ENCODE peak calls at places on chromosomes 2 and 18, in five cellular contexts. S is IMR-90, E is heart left ventricle, Y is HCT116, U is transverse colon. T is an unnamed sample.

GRCh38 chr2:149152597-149152996 is 114.1 kb downstream of the LYPD6B start:
- DNase-seq in S (no peak), E (no peak), Y (no peak), U (no peak), T (no peak)

GRCh38 chr18:57640749-57641148 is 19.1 kb upstream of the NARS1 start:
- DNase-seq in S (peak; percentile 24), E (no peak), Y (no peak), U (no peak), T (no peak)

GRCh38 chr2:241895732-241896641 is 26.5 kb downstream of the RTP5 start:
- DNase-seq in S (peak; percentile 30), E (no peak), Y (no peak), U (no peak), T (peak; percentile 33)

GRCh38 chr2:225100269-225100668 is 58.0 kb upstream of the DOCK10 start:
- DNase-seq in S (peak; percentile 34), E (no peak), Y (no peak), U (no peak), T (no peak)

GRCh38 chr2:237092920-237093781 is 7.5 kb downstream of the COPS8 start:
- DNase-seq in S (peak; percentile 85), E (peak; percentile 43), Y (peak; percentile 2), U (no peak), T (no peak)

GRCh38 chr2:230575640-230576324 is 136.9 kb upstream of the CAB39 start:
- DNase-seq in S (no peak), E (no peak), Y (peak; percentile 35), U (no peak), T (no peak)

GRCh38 chr2:216596234-216596985 is 36.8 kb upstream of the IGFBP2 start:
- DNase-seq in S (peak; percentile 87), E (peak; percentile 35), Y (no peak), U (no peak), T (no peak)

GRCh38 chr2:158778243-158778642 is 16.9 kb upstream of the DAPL1 start:
- DNase-seq in S (no peak), E (no peak), Y (no peak), U (no peak), T (no peak)

GRCh38 chr18:12432881-12433280 is 25.2 kb downstream of the PRELID3A start:
- DNase-seq in S (no peak), E (no peak), Y (no peak), U (no peak), T (no peak)

GRCh38 chr2:199019898-199020507 is 437.7 kb downstream of the SATB2 start:
- DNase-seq in S (peak; percentile 59), E (no peak), Y (peak; percentile 21), U (no peak), T (no peak)

GRCh38 chr2:106562232-106562631 is 75.1 kb downstream of the CD8B2 start:
- DNase-seq in S (no peak), E (no peak), Y (no peak), U (no peak), T (no peak)

GRCh38 chr2:136246086-136246669 is 128.2 kb upstream of the CXCR4 start:
- DNase-seq in S (peak; percentile 4), E (peak; percentile 20), Y (peak; percentile 53), U (peak; percentile 37), T (peak; percentile 10)

GRCh38 chr2:73987109-73987947 is 2.6 kb downstream of the TET3 start:
- DNase-seq in S (peak; percentile 62), E (no peak), Y (no peak), U (peak; percentile 64), T (peak; percentile 78)

GRCh38 chr2:106960633-106961205 is 74.8 kb upstream of the ST6GAL2 start:
- DNase-seq in S (no peak), E (no peak), Y (no peak), U (no peak), T (no peak)

GRCh38 chr18:80249217-80250093 is 2.1 kb upstream of the PARD6G start:
- DNase-seq in S (peak; percentile 20), E (no peak), Y (no peak), U (no peak), T (no peak)

GRCh38 chr2:101777337-101777736 is 79.8 kb downstream of the MAP4K4 start:
- DNase-seq in S (no peak), E (no peak), Y (no peak), U (no peak), T (no peak)

GRCh38 chr18:75638223-75638596 is 210.7 kb upstream of the SMIM21 start:
- DNase-seq in S (peak; percentile 80), E (no peak), Y (no peak), U (no peak), T (no peak)

GRCh38 chr2:167192833-167193232 is 304.6 kb downstream of the XIRP2 start:
- DNase-seq in S (peak; percentile 22), E (no peak), Y (no peak), U (no peak), T (no peak)

GRCh38 chr2:138823651-138824050 is 43.5 kb upstream of the NXPH2 start:
- DNase-seq in S (no peak), E (no peak), Y (no peak), U (no peak), T (no peak)

GRCh38 chr2:229715895-229716507 is 1.6 kb upstream of the DNER start:
- DNase-seq in S (no peak), E (no peak), Y (peak; percentile 64), U (peak; percentile 9), T (peak; percentile 39)

GRCh38 chr18:73768043-73768442 is 379.6 kb downstream of the FBXO15 start:
- DNase-seq in S (no peak), E (no peak), Y (no peak), U (no peak), T (no peak)

GRCh38 chr18:12057419-12058039 is 36.1 kb upstream of the ANKRD62 start:
- DNase-seq in S (no peak), E (no peak), Y (no peak), U (no peak), T (no peak)

GRCh38 chr2:161207941-161208340 is 47.7 kb downstream of the TANK start:
- DNase-seq in S (peak; percentile 6), E (no peak), Y (no peak), U (no peak), T (no peak)

GRCh38 chr2:220891405-220891804 is 680.7 kb downstream of the EPHA4 start:
- DNase-seq in S (peak; percentile 91), E (no peak), Y (peak; percentile 51), U (no peak), T (no peak)

GRCh38 chr18:28903366-28903765 is 726.4 kb upstream of the CDH2 start:
- DNase-seq in S (peak; percentile 40), E (no peak), Y (no peak), U (no peak), T (no peak)

DNA sequence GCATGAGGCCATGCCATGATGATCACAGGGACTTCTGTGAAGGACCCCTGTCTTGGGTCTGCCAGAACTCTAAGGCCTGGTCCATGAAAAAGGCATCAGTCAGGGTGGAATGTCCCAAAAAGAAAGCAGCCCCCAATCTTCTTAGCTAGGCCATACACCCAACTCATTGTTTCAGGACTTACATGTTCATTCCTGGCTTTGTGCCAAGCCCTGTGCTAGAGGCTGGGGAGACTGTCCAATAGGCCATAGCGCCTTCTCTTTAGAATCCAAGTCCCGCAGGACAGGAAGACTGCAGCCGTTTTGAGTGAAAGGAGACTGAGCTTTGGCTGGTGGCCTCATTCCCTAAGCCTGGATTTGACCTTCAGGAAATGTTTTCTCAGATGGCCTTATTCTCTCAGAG is 247.3 kb downstream of the PRKCE start:
- DNase-seq in S (no peak), E (peak; percentile 77), Y (no peak), U (no peak), T (peak; percentile 7)
- TF ChIP-seq POLR2A in S (no peak), E (no peak), Y (no peak), U (no peak), T (no peak)

GRCh38 chr2:177263451-177264208 is 897 bp downstream of the NFE2L2 start:
- DNase-seq in S (peak; percentile 97), E (peak; percentile 99), Y (peak; percentile 94), U (peak; percentile 99), T (peak; percentile 98)
- TF ChIP-seq POLR2A in S (peak; percentile 62), E (no peak), Y (peak; percentile 49), U (peak; percentile 85), T (peak; percentile 71)

GRCh38 chr2:55919574-55919973 is 4.0 kb downstream of the EFEMP1 start:
- DNase-seq in S (no peak), E (no peak), Y (no peak), U (no peak), T (no peak)
- TF ChIP-seq POLR2A in S (no peak), E (no peak), Y (no peak), U (no peak), T (no peak)

GRCh38 chr18:54269924-54270844 is 867 bp downstream of the POLI start:
- DNase-seq in S (peak; percentile 18), E (no peak), Y (peak; percentile 68), U (peak; percentile 66), T (peak; percentile 58)
- TF ChIP-seq POLR2A in S (no peak), E (no peak), Y (no peak), U (no peak), T (peak; percentile 75)

DNA sequence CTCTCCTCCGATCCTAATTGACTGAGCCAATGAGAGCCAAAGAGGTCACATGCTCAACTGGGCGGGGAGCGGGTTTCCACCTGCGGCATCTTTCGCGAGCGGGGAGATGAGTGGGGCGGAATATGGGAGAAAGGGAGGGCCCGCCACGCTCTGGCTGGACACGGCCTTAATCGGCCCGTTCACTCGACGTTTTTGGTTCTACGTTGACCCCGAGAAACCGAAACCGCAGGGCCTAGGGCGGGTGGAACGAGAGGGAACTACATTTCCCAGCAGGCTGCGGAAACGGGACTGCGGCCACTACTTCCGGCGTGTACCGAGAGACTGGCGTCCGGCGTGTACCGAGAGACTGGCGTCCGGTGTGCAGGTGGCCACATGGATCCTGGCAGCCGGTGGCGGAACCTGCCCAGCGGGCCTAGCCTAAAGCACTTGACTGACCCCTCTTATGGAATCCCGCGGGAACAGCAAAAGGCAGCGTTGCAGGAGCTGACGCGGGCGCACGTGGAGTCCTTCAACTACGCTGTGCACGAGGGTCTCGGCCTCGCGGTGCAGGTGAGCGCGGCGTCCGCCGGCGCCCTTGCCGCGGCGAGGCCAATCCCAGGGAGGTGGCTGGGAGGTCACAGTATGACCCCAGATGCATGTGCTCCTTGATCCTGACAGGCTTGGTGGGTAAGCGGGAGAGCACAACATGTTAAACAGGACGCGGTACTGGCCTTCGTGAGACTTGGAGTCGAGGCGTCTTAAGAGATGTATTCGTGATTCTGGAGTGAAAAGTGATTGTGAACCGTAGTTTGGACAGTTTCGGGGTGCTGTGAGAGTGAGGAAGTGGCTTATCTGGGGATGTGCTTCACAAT is at the start of gene POLR1B:
- DNase-seq in S (peak; percentile 78), E (peak; percentile 87), Y (peak; percentile 76), U (peak; percentile 86), T (peak; percentile 87)
- TF ChIP-seq POLR2A in S (no peak), E (no peak), Y (peak; percentile 79), U (no peak), T (peak; percentile 64)

GRCh38 chr2:238483656-238484055 is 56.9 kb downstream of the ASB1 start:
- DNase-seq in S (no peak), E (no peak), Y (no peak), U (no peak), T (no peak)
- TF ChIP-seq POLR2A in S (no peak), E (no peak), Y (no peak), U (no peak), T (no peak)

T was measured in erythroblast.